ENCODE peak calls at places on chromosomes 2 and 18, in ten cellular contexts. A is hepatocyte, Q is mammary epithelial cell, C is GM23338, L is fibroblast of lung, K is OCI-LY7, G is neuronal stem cell, Y is K562, N is endothelial cell of umbilical vein, B is GM23248. W is an unnamed sample.

GRCh38 chr2:216283038-216283900 is 89.0 kb downstream of the MARCHF4 start:
- DNase-seq in A (peak), Q (no peak), C (peak), L (no peak), K (peak), G (no peak), Y (peak), N (no peak), B (no peak), W (peak)

GRCh38 chr2:208269091-208269490 is 3.0 kb downstream of the PIKFYVE start:
- DNase-seq in A (peak), Q (no peak), C (peak), L (no peak), K (peak), G (no peak), Y (no peak), N (no peak), B (no peak), W (no peak)

GRCh38 chr2:173881886-173882285 is 83.3 kb downstream of the SP3 start:
- DNase-seq in A (no peak), Q (no peak), C (no peak), L (peak), K (peak), G (no peak), Y (no peak), N (no peak), B (no peak), W (no peak)

GRCh38 chr2:172395503-172395902 is 31.9 kb upstream of the ITGA6 start:
- DNase-seq in A (no peak), Q (no peak), C (no peak), L (peak), K (no peak), G (no peak), Y (no peak), N (no peak), B (no peak), W (no peak)

GRCh38 chr18:28541276-28541930 is 364.5 kb upstream of the CDH2 start:
- DNase-seq in A (no peak), Q (no peak), C (no peak), L (no peak), K (no peak), G (no peak), Y (no peak), N (no peak), B (no peak), W (no peak)

GRCh38 chr2:161445097-161445496 is 29.0 kb downstream of the TBR1 start:
- DNase-seq in A (no peak), Q (no peak), C (no peak), L (no peak), K (no peak), G (no peak), Y (no peak), N (no peak), B (no peak), W (no peak)

GRCh38 chr2:88159955-88160415 is 10.2 kb upstream of the THNSL2 start:
- DNase-seq in A (peak), Q (peak), C (peak), L (peak), K (peak), G (peak), Y (peak), N (peak), B (peak), W (peak)

GRCh38 chr18:9951022-9951859 is 37.4 kb downstream of the VAPA start:
- DNase-seq in A (peak), Q (peak), C (peak), L (peak), K (peak), G (peak), Y (peak), N (peak), B (peak), W (peak)

GRCh38 chr2:102514061-102514785 is 41.2 kb downstream of the SLC9A4 start:
- DNase-seq in A (peak), Q (peak), C (peak), L (peak), K (no peak), G (no peak), Y (peak), N (peak), B (peak), W (no peak)

GRCh38 chr2:232319117-232320037 is 59.2 kb upstream of the ALPP start:
- DNase-seq in A (no peak), Q (no peak), C (no peak), L (no peak), K (no peak), G (no peak), Y (no peak), N (peak), B (no peak), W (no peak)

GRCh38 chr2:232316382-232317190 is 62.0 kb upstream of the ALPP start:
- DNase-seq in A (no peak), Q (no peak), C (no peak), L (no peak), K (no peak), G (no peak), Y (no peak), N (peak), B (no peak), W (no peak)

GRCh38 chr2:232318175-232318855 is 60.2 kb upstream of the ALPP start:
- DNase-seq in A (no peak), Q (no peak), C (no peak), L (no peak), K (no peak), G (no peak), Y (no peak), N (no peak), B (no peak), W (no peak)

GRCh38 chr2:232315923-232316299 is 62.6 kb upstream of the ALPP start:
- DNase-seq in A (no peak), Q (peak), C (no peak), L (no peak), K (no peak), G (no peak), Y (no peak), N (no peak), B (no peak), W (no peak)

GRCh38 chr2:232315049-232315922 is 63.3 kb upstream of the ALPP start:
- DNase-seq in A (no peak), Q (peak), C (peak), L (peak), K (no peak), G (no peak), Y (no peak), N (peak), B (peak), W (no peak)
- H2AFZ ChIP-seq in A (no peak), Q (peak), C (no peak), L (no peak), K (no peak), G (no peak), Y (no peak), N (no peak), B (no peak), W (no peak)

GRCh38 chr2:7847321-7847720 is 834.5 kb upstream of the ID2 start:
- DNase-seq in A (no peak), Q (no peak), C (no peak), L (no peak), K (no peak), G (no peak), Y (no peak), N (no peak), B (no peak), W (no peak)
- H2AFZ ChIP-seq in A (no peak), Q (peak), C (peak), L (no peak), K (no peak), G (no peak), Y (no peak), N (no peak), B (no peak), W (no peak)

GRCh38 chr2:43027103-43027482 is 199.3 kb downstream of the ZFP36L2 start:
- DNase-seq in A (no peak), Q (no peak), C (no peak), L (no peak), K (no peak), G (no peak), Y (no peak), N (no peak), B (no peak), W (no peak)

GRCh38 chr2:43028188-43028587 is 198.2 kb downstream of the ZFP36L2 start:
- DNase-seq in A (no peak), Q (no peak), C (no peak), L (no peak), K (no peak), G (no peak), Y (no peak), N (no peak), B (no peak), W (no peak)

GRCh38 chr2:43030551-43031025 is 195.8 kb downstream of the ZFP36L2 start:
- DNase-seq in A (no peak), Q (no peak), C (no peak), L (no peak), K (no peak), G (no peak), Y (no peak), N (no peak), B (no peak), W (no peak)

GRCh38 chr2:43027496-43027895 is 198.9 kb downstream of the ZFP36L2 start:
- DNase-seq in A (no peak), Q (no peak), C (no peak), L (no peak), K (no peak), G (no peak), Y (no peak), N (no peak), B (no peak), W (no peak)

DNA sequence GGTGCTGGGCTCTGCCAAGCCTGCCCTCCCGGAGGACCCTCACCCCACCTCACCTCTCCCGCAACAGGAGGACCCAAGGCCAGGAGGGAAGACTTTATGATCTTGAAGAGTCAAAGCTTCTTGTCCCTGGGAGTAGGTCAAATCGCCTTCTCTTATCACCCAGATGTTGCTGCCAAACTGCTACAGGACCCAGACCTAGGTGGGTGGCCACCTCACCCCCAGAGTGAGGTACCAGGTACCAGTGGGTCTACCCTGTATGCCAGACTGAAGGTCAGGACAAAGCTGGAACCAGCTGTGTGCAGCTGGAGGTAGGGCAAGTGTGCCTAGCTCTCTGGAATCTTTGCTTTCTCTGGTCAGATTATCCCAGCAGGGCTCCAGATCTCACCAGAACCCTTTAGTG is 197.2 kb downstream of the ZFP36L2 start:
- DNase-seq in A (no peak), Q (no peak), C (no peak), L (no peak), K (no peak), G (no peak), Y (no peak), N (no peak), B (no peak), W (no peak)
- H2AFZ ChIP-seq in A (no peak), Q (no peak), C (no peak), L (no peak), K (no peak), G (no peak), Y (no peak), N (no peak), B (no peak), W (no peak)

DNA sequence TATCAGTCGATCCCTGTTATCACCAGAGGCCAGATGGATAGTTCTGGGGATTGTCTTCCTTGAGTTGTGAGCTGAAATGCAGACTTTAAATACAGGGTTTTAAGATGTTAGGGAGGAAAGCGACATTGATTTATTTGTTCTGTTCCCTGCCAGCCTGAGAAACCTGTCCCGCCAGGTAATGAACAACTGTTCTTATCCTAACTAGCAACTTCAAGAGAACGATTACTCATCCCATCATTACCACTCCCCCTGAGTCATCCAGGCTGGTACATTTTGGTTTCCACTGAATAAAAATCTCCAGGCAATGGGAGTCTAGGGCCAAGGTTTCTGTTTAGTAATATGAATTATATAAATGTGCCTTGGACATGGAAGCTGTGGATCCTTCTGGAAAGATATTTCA is 131.2 kb downstream of the LYPD6B start:
- DNase-seq in A (peak), Q (peak), C (no peak), L (peak), K (no peak), G (no peak), Y (no peak), N (no peak), B (peak), W (no peak)
- H2AFZ ChIP-seq in A (no peak), Q (peak), C (no peak), L (no peak), K (no peak), G (no peak), Y (no peak), N (no peak), B (no peak), W (no peak)

GRCh38 chr2:195613922-195614321 is 43.1 kb upstream of the SLC39A10 start:
- DNase-seq in A (peak), Q (peak), C (no peak), L (peak), K (no peak), G (no peak), Y (peak), N (peak), B (peak), W (no peak)
- H2AFZ ChIP-seq in A (no peak), Q (no peak), C (no peak), L (no peak), K (no peak), G (no peak), Y (no peak), N (no peak), B (no peak), W (no peak)

GRCh38 chr2:217927601-217928323 is 75.0 kb downstream of the TNS1 start:
- DNase-seq in A (no peak), Q (no peak), C (no peak), L (no peak), K (no peak), G (no peak), Y (no peak), N (no peak), B (no peak), W (no peak)

GRCh38 chr2:217929757-217930707 is 72.8 kb downstream of the TNS1 start:
- DNase-seq in A (no peak), Q (no peak), C (no peak), L (peak), K (no peak), G (no peak), Y (no peak), N (no peak), B (peak), W (no peak)

GRCh38 chr2:217926801-217927200 is 76.0 kb downstream of the TNS1 start:
- DNase-seq in A (no peak), Q (no peak), C (no peak), L (no peak), K (no peak), G (no peak), Y (no peak), N (no peak), B (no peak), W (no peak)

GRCh38 chr2:217929294-217929671 is 73.5 kb downstream of the TNS1 start:
- DNase-seq in A (no peak), Q (no peak), C (no peak), L (no peak), K (no peak), G (no peak), Y (no peak), N (no peak), B (no peak), W (no peak)

DNA sequence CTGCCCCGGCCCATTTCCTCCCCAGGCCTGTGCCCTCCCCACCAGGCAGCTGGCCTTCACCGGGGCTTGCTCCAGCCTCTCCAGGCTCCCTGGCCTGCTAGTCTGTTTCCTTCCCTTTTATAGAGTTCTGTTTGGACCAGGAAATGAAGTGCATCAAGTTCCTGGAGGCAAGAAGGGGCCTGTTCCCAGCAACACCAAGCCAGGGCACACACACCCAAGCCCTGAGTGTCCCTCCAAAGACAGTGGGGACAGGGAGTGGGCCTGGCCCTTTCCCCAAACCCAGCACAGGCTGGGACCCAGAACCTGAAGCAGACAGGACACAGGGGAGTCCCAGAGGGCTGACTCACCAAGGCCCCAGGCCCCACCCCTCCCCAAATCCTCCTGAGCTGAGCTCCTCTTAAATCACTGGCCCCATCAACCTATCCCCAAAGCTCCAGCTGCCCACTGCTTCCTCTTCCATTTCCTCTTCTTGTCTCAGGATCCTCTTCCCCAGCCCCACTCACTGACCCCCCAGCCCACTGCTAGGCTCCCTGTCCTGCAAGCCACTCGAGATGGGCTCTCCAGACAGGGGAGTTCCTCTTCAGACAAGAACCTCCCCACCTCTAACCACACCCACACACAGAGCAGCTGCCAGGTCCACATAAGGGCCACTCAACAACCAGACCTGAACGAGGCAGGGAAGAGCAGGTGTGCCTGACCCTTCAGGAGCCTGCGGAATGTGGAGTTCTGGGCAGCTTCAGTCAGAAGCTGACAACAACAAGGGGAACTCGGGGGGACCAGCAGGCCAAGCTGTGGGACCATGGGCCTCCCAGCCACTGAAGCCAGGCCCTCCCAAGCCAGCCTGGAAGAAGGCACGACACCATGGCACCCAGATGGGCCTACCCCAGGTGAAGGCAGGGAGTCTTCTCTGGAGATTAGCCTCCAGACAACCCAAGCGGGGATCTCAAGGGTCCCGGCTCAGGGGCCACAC is 74.2 kb downstream of the TNS1 start:
- DNase-seq in A (no peak), Q (no peak), C (no peak), L (no peak), K (no peak), G (no peak), Y (no peak), N (peak), B (peak), W (no peak)
- H2AFZ ChIP-seq in A (no peak), Q (peak), C (no peak), L (no peak), K (no peak), G (no peak), Y (no peak), N (peak), B (no peak), W (no peak)